ENCODE peak calls at places on chromosome 12, in six cellular contexts. One of them, this sample, is unnamed.

GRCh38 chr12:72234871-72235270 is 37.3 kb upstream of the TRHDE start:
- DNase-seq in H1: no peak
- DNase-seq in GM23338: no peak
- DNase-seq in Caco-2: no peak
- DNase-seq in colonic mucosa: no peak
- DNase-seq in heart right ventricle: no peak
- DNase-seq in this sample: no peak

GRCh38 chr12:90090929-90091651 is 382.5 kb upstream of the ATP2B1 start:
- DNase-seq in H1: no peak
- DNase-seq in colonic mucosa: peak; percentile 77
- DNase-seq in Caco-2: peak; percentile 76
- DNase-seq in heart right ventricle: no peak
- DNase-seq in GM23338: no peak
- DNase-seq in this sample: peak; percentile 71

GRCh38 chr12:131604146-131604844 is 106.6 kb upstream of the SFSWAP start:
- DNase-seq in GM23338: no peak
- DNase-seq in Caco-2: no peak
- DNase-seq in heart right ventricle: no peak
- DNase-seq in colonic mucosa: no peak
- DNase-seq in H1: no peak
- DNase-seq in this sample: no peak

GRCh38 chr12:47838286-47838931 is 18.7 kb upstream of the HDAC7 start:
- DNase-seq in H1: no peak
- DNase-seq in GM23338: peak; percentile 78
- DNase-seq in Caco-2: no peak
- DNase-seq in heart right ventricle: no peak
- DNase-seq in colonic mucosa: no peak
- DNase-seq in this sample: no peak

GRCh38 chr12:43655586-43655985 is 103.0 kb downstream of the PUS7L start:
- DNase-seq in colonic mucosa: no peak
- DNase-seq in H1: no peak
- DNase-seq in heart right ventricle: no peak
- DNase-seq in GM23338: no peak
- DNase-seq in Caco-2: no peak
- DNase-seq in this sample: no peak

GRCh38 chr12:110001596-110001995 is 2.4 kb downstream of the ANKRD13A start:
- DNase-seq in Caco-2: no peak
- DNase-seq in H1: no peak
- DNase-seq in heart right ventricle: no peak
- DNase-seq in GM23338: no peak
- DNase-seq in colonic mucosa: no peak
- DNase-seq in this sample: no peak

GRCh38 chr12:93054021-93054420 is 124.9 kb upstream of the EEA1 start:
- DNase-seq in colonic mucosa: no peak
- DNase-seq in H1: no peak
- DNase-seq in heart right ventricle: no peak
- DNase-seq in Caco-2: no peak
- DNase-seq in GM23338: no peak
- DNase-seq in this sample: no peak

GRCh38 chr12:47004634-47005033 is 74.8 kb upstream of the PCED1B start:
- DNase-seq in H1: no peak
- DNase-seq in Caco-2: no peak
- DNase-seq in colonic mucosa: no peak
- DNase-seq in GM23338: no peak
- DNase-seq in heart right ventricle: no peak
- DNase-seq in this sample: no peak

GRCh38 chr12:43551971-43552559 is at the start of gene ADAMTS20:
- DNase-seq in heart right ventricle: no peak
- DNase-seq in colonic mucosa: no peak
- DNase-seq in GM23338: peak; percentile 95
- DNase-seq in H1: peak; percentile 90
- DNase-seq in Caco-2: no peak
- DNase-seq in this sample: no peak

GRCh38 chr12:50055831-50056628 is 1.4 kb upstream of the ASIC1 start:
- DNase-seq in heart right ventricle: peak; percentile 26
- DNase-seq in Caco-2: peak; percentile 75
- DNase-seq in GM23338: peak; percentile 84
- DNase-seq in colonic mucosa: peak; percentile 40
- DNase-seq in H1: peak; percentile 82
- DNase-seq in this sample: no peak

GRCh38 chr12:131833896-131834641 is 5.9 kb downstream of the MMP17 start:
- DNase-seq in Caco-2: peak; percentile 40
- DNase-seq in heart right ventricle: no peak
- DNase-seq in colonic mucosa: no peak
- DNase-seq in GM23338: peak; percentile 66
- DNase-seq in H1: peak; percentile 49
- DNase-seq in this sample: no peak

GRCh38 chr12:26143291-26143690 is 18.5 kb upstream of the BHLHE41 start:
- DNase-seq in colonic mucosa: no peak
- DNase-seq in heart right ventricle: no peak
- DNase-seq in GM23338: no peak
- DNase-seq in H1: no peak
- DNase-seq in Caco-2: no peak
- DNase-seq in this sample: no peak

GRCh38 chr12:57724936-57725740 is 13.4 kb downstream of the AGAP2 start:
- DNase-seq in H1: peak; percentile 40
- DNase-seq in GM23338: peak; percentile 30
- DNase-seq in heart right ventricle: no peak
- DNase-seq in Caco-2: no peak
- DNase-seq in colonic mucosa: no peak
- DNase-seq in this sample: no peak

GRCh38 chr12:3810016-3810370 is 57.1 kb upstream of the CRACR2A start:
- DNase-seq in Caco-2: no peak
- DNase-seq in heart right ventricle: no peak
- DNase-seq in GM23338: no peak
- DNase-seq in H1: no peak
- DNase-seq in colonic mucosa: no peak
- DNase-seq in this sample: no peak

GRCh38 chr12:47378222-47378582 is 298.4 kb upstream of the AMIGO2 start:
- DNase-seq in GM23338: no peak
- DNase-seq in heart right ventricle: no peak
- DNase-seq in colonic mucosa: no peak
- DNase-seq in H1: no peak
- DNase-seq in Caco-2: no peak
- DNase-seq in this sample: no peak

GRCh38 chr12:96489392-96490056 is at the start of gene CFAP54:
- DNase-seq in H1: peak; percentile 94
- DNase-seq in heart right ventricle: peak; percentile 93
- DNase-seq in colonic mucosa: peak; percentile 92
- DNase-seq in GM23338: peak; percentile 98
- DNase-seq in Caco-2: peak; percentile 88
- DNase-seq in this sample: peak; percentile 82

GRCh38 chr12:103632554-103633216 is 45.6 kb downstream of the STAB2 start:
- DNase-seq in Caco-2: peak; percentile 70
- DNase-seq in colonic mucosa: peak; percentile 80
- DNase-seq in heart right ventricle: no peak
- DNase-seq in H1: peak; percentile 97
- DNase-seq in GM23338: peak; percentile 89
- DNase-seq in this sample: peak; percentile 61

GRCh38 chr12:105523164-105524057 is 192.9 kb downstream of the C12orf75 start:
- DNase-seq in Caco-2: no peak
- DNase-seq in H1: no peak
- DNase-seq in GM23338: peak; percentile 21
- DNase-seq in colonic mucosa: peak; percentile 24
- DNase-seq in heart right ventricle: peak; percentile 83
- DNase-seq in this sample: no peak

GRCh38 chr12:93145086-93145485 is 216.0 kb upstream of the EEA1 start:
- DNase-seq in heart right ventricle: no peak
- DNase-seq in GM23338: no peak
- DNase-seq in H1: no peak
- DNase-seq in colonic mucosa: no peak
- DNase-seq in Caco-2: no peak
- DNase-seq in this sample: no peak

GRCh38 chr12:24373004-24373403 is 423.5 kb upstream of the SOX5 start:
- DNase-seq in heart right ventricle: no peak
- DNase-seq in H1: no peak
- DNase-seq in Caco-2: no peak
- DNase-seq in GM23338: no peak
- DNase-seq in colonic mucosa: no peak
- DNase-seq in this sample: no peak

GRCh38 chr12:126233625-126234024 is 1168.4 kb downstream of the AACS start:
- DNase-seq in H1: no peak
- DNase-seq in Caco-2: no peak
- DNase-seq in heart right ventricle: no peak
- DNase-seq in colonic mucosa: no peak
- DNase-seq in GM23338: peak; percentile 39
- DNase-seq in this sample: no peak

GRCh38 chr12:2494490-2495192 is 300.1 kb upstream of the FKBP4 start:
- DNase-seq in Caco-2: no peak
- DNase-seq in H1: no peak
- DNase-seq in GM23338: no peak
- DNase-seq in colonic mucosa: peak; percentile 35
- DNase-seq in heart right ventricle: peak; percentile 77
- DNase-seq in this sample: no peak

GRCh38 chr12:30691122-30691879 is 4.4 kb downstream of the IPO8 start:
- DNase-seq in Caco-2: no peak
- DNase-seq in GM23338: no peak
- DNase-seq in colonic mucosa: no peak
- DNase-seq in heart right ventricle: peak; percentile 32
- DNase-seq in H1: no peak
- DNase-seq in this sample: no peak

GRCh38 chr12:23771230-23771949 is 178.1 kb downstream of the SOX5 start:
- DNase-seq in GM23338: no peak
- DNase-seq in Caco-2: no peak
- DNase-seq in colonic mucosa: no peak
- DNase-seq in heart right ventricle: peak; percentile 48
- DNase-seq in H1: no peak
- DNase-seq in this sample: no peak

GRCh38 chr12:82910246-82910893 is 223.7 kb downstream of the TMTC2 start:
- DNase-seq in Caco-2: no peak
- DNase-seq in GM23338: peak; percentile 61
- DNase-seq in heart right ventricle: no peak
- DNase-seq in H1: peak; percentile 49
- DNase-seq in colonic mucosa: no peak
- DNase-seq in this sample: no peak

DNA sequence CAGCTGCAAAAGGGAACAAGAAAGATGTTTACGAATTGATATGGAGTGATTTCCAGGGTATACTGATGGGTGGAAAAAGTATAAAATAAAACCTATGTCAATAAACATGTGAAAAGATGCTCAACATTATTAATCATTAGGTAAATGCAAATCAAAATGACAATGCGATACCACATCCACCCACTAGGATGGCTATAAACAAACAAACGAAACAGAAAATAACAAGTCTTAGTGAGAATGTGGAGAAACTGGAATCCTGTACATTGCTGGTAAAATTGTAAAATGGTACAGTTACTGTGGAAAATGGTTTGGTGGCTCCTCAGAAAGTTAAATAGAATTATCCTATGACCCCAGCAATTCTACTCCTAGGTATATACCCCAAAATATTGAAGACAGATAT is 9.5 kb upstream of the BEST3 start:
- DNase-seq in Caco-2: no peak
- DNase-seq in GM23338: no peak
- DNase-seq in colonic mucosa: no peak
- DNase-seq in H1: no peak
- DNase-seq in heart right ventricle: no peak
- DNase-seq in this sample: no peak
- TF ChIP-seq CTCF in Caco-2: no peak
- TF ChIP-seq CTCF in GM23338: peak; percentile 39
- TF ChIP-seq CTCF in colonic mucosa: no peak
- TF ChIP-seq CTCF in H1: no peak
- TF ChIP-seq CTCF in heart right ventricle: no peak
- TF ChIP-seq CTCF in this sample: no peak

GRCh38 chr12:113066806-113067400 is 10.4 kb downstream of the DTX1 start:
- DNase-seq in heart right ventricle: no peak
- DNase-seq in H1: no peak
- DNase-seq in GM23338: no peak
- DNase-seq in Caco-2: no peak
- DNase-seq in colonic mucosa: no peak
- DNase-seq in this sample: no peak
- H3K4me1 ChIP-seq in heart right ventricle: peaks cover 14% of the 10 kb centered on the region
- H3K4me1 ChIP-seq in H1: peaks cover 9% of the 10 kb centered on the region
- H3K4me1 ChIP-seq in GM23338: peaks cover 13% of the 10 kb centered on the region
- H3K4me1 ChIP-seq in Caco-2: no peaks in the 10 kb centered on the region
- H3K4me1 ChIP-seq in colonic mucosa: no peaks in the 10 kb centered on the region
- H3K4me1 ChIP-seq in this sample: peaks cover 2% of the 10 kb centered on the region

GRCh38 chr12:38903596-38903995 is 1.8 kb downstream of the CPNE8 start:
- DNase-seq in Caco-2: no peak
- DNase-seq in colonic mucosa: no peak
- DNase-seq in GM23338: no peak
- DNase-seq in H1: no peak
- DNase-seq in heart right ventricle: no peak
- DNase-seq in this sample: no peak

GRCh38 chr12:38907171-38907923 is 2.0 kb upstream of the CPNE8 start:
- DNase-seq in Caco-2: no peak
- DNase-seq in heart right ventricle: no peak
- DNase-seq in colonic mucosa: no peak
- DNase-seq in GM23338: no peak
- DNase-seq in H1: no peak
- DNase-seq in this sample: no peak

GRCh38 chr12:38906482-38907170 is 1.2 kb upstream of the CPNE8 start:
- DNase-seq in Caco-2: peak; percentile 88
- DNase-seq in heart right ventricle: peak; percentile 90
- DNase-seq in colonic mucosa: peak; percentile 94
- DNase-seq in H1: peak; percentile 93
- DNase-seq in GM23338: peak; percentile 94
- DNase-seq in this sample: peak; percentile 69

GRCh38 chr12:38904932-38905479 is 385 bp downstream of the CPNE8 start:
- DNase-seq in H1: peak; percentile 72
- DNase-seq in colonic mucosa: peak; percentile 89
- DNase-seq in Caco-2: peak; percentile 85
- DNase-seq in GM23338: peak; percentile 86
- DNase-seq in heart right ventricle: peak; percentile 90
- DNase-seq in this sample: peak; percentile 75

GRCh38 chr12:38905480-38906351 is at the start of gene CPNE8:
- DNase-seq in Caco-2: peak; percentile 77
- DNase-seq in heart right ventricle: peak; percentile 86
- DNase-seq in GM23338: peak; percentile 68
- DNase-seq in colonic mucosa: peak; percentile 86
- DNase-seq in H1: no peak
- DNase-seq in this sample: peak; percentile 57
- TF ChIP-seq CTCF in Caco-2: no peak
- TF ChIP-seq CTCF in heart right ventricle: no peak
- TF ChIP-seq CTCF in GM23338: no peak
- TF ChIP-seq CTCF in colonic mucosa: no peak
- TF ChIP-seq CTCF in H1: no peak
- TF ChIP-seq CTCF in this sample: no peak

GRCh38 chr12:88142610-88142991 is 494 bp downstream of the TMTC3 start:
- DNase-seq in H1: no peak
- DNase-seq in colonic mucosa: peak; percentile 57
- DNase-seq in GM23338: peak; percentile 51
- DNase-seq in heart right ventricle: peak; percentile 8
- DNase-seq in Caco-2: peak; percentile 38
- DNase-seq in this sample: no peak

GRCh38 chr12:88141774-88142609 is at the start of the genes CEP290 and TMTC3:
- DNase-seq in Caco-2: peak; percentile 99
- DNase-seq in heart right ventricle: peak; percentile 98
- DNase-seq in colonic mucosa: peak; percentile 97
- DNase-seq in H1: peak; percentile 89
- DNase-seq in GM23338: peak; percentile 100
- DNase-seq in this sample: peak; percentile 94

GRCh38 chr12:88144037-88144436 is 1.9 kb downstream of the TMTC3 start:
- DNase-seq in Caco-2: no peak
- DNase-seq in colonic mucosa: no peak
- DNase-seq in GM23338: peak; percentile 20
- DNase-seq in heart right ventricle: no peak
- DNase-seq in H1: no peak
- DNase-seq in this sample: no peak

GRCh38 chr12:88145567-88146347 is 3.6 kb downstream of the TMTC3 start:
- DNase-seq in Caco-2: no peak
- DNase-seq in GM23338: peak; percentile 18
- DNase-seq in colonic mucosa: no peak
- DNase-seq in H1: no peak
- DNase-seq in heart right ventricle: no peak
- DNase-seq in this sample: no peak

GRCh38 chr12:88144546-88145468 is 2.7 kb downstream of the TMTC3 start:
- DNase-seq in H1: no peak
- DNase-seq in heart right ventricle: no peak
- DNase-seq in Caco-2: no peak
- DNase-seq in GM23338: no peak
- DNase-seq in colonic mucosa: no peak
- DNase-seq in this sample: no peak
- H3K4me1 ChIP-seq in H1: no peaks in the 10 kb centered on the region
- H3K4me1 ChIP-seq in heart right ventricle: peaks cover 6% of the 10 kb centered on the region
- H3K4me1 ChIP-seq in Caco-2: peaks cover 30% of the 10 kb centered on the region
- H3K4me1 ChIP-seq in GM23338: peaks cover 34% of the 10 kb centered on the region
- H3K4me1 ChIP-seq in colonic mucosa: no peaks in the 10 kb centered on the region
- H3K4me1 ChIP-seq in this sample: peaks cover 7% of the 10 kb centered on the region